ENCODE peak calls at places on chromosome 5, in nine cellular contexts. S is SJSA1; X is germinal center; A is neural crest cell; T is activated T-cell treated with anti-CD3 and anti-CD28 coated beads, Interleukin-2, amount 50 U/mL, for 72 hours; Q is GM04504; E is heart right ventricle; Y is left colon; J is iPS DF 19.7. R is an unnamed sample.

GRCh38 chr5:127839072-127839471 is 135.9 kb downstream of the CCDC192 start:
- DNase-seq in S (peak), X (no peak), A (no peak), T (no peak), Q (no peak), E (no peak), Y (no peak), J (no peak), R (peak)

GRCh38 chr5:150394912-150395689 is 17.6 kb downstream of the CD74 start:
- DNase-seq in S (no peak), X (no peak), A (no peak), T (no peak), Q (no peak), E (no peak), Y (no peak), J (no peak), R (no peak)

GRCh38 chr5:135438712-135439111 is 8.4 kb downstream of the DCANP1 start:
- DNase-seq in S (no peak), X (no peak), A (no peak), T (no peak), Q (no peak), E (no peak), Y (no peak), J (no peak), R (no peak)

GRCh38 chr5:15703901-15704300 is 203.9 kb downstream of the FBXL7 start:
- DNase-seq in S (no peak), X (no peak), A (no peak), T (no peak), Q (peak), E (no peak), Y (no peak), J (no peak), R (no peak)

GRCh38 chr5:133421394-133421793 is 190.9 kb downstream of the FSTL4 start:
- DNase-seq in S (peak), X (peak), A (peak), T (no peak), Q (no peak), E (no peak), Y (no peak), J (no peak), R (peak)

GRCh38 chr5:177996660-177997318 is 747 bp upstream of the PROP1 start:
- DNase-seq in S (no peak), X (no peak), A (no peak), T (no peak), Q (no peak), E (no peak), Y (no peak), J (no peak), R (peak)

GRCh38 chr5:2123874-2124273 is 241.1 kb upstream of the IRX4 start:
- DNase-seq in S (no peak), X (no peak), A (no peak), T (no peak), Q (no peak), E (no peak), Y (no peak), J (no peak), R (no peak)

GRCh38 chr5:90645024-90645610 is 86.5 kb downstream of the ADGRV1 start:
- DNase-seq in S (no peak), X (no peak), A (no peak), T (no peak), Q (no peak), E (no peak), Y (no peak), J (peak), R (no peak)

GRCh38 chr5:131976414-131977211 is 31.1 kb upstream of the MEIKIN start:
- DNase-seq in S (no peak), X (no peak), A (no peak), T (no peak), Q (no peak), E (no peak), Y (no peak), J (no peak), R (no peak)

GRCh38 chr5:163504091-163504931 is 1.1 kb upstream of the MAT2B start:
- DNase-seq in S (peak), X (peak), A (peak), T (peak), Q (no peak), E (peak), Y (peak), J (no peak), R (peak)

GRCh38 chr5:148186248-148187003 is 16.4 kb upstream of the SPINK6 start:
- DNase-seq in S (no peak), X (no peak), A (no peak), T (peak), Q (no peak), E (no peak), Y (no peak), J (no peak), R (no peak)

GRCh38 chr5:44046581-44047327 is 342.5 kb downstream of the FGF10 start:
- DNase-seq in S (no peak), X (no peak), A (no peak), T (no peak), Q (no peak), E (no peak), Y (no peak), J (no peak), R (no peak)

GRCh38 chr5:172801184-172801671 is 30.2 kb upstream of the DUSP1 start:
- DNase-seq in S (peak), X (no peak), A (no peak), T (no peak), Q (peak), E (no peak), Y (no peak), J (no peak), R (no peak)

GRCh38 chr5:94691270-94691669 is 72.8 kb downstream of the SLF1 start:
- DNase-seq in S (no peak), X (no peak), A (no peak), T (no peak), Q (no peak), E (no peak), Y (no peak), J (no peak), R (no peak)

GRCh38 chr5:160516696-160517530 is 95.3 kb downstream of the PTTG1 start:
- DNase-seq in S (no peak), X (no peak), A (no peak), T (no peak), Q (no peak), E (no peak), Y (no peak), J (no peak), R (no peak)

GRCh38 chr5:97778451-97778850 is 595.4 kb upstream of the RIOK2 start:
- DNase-seq in S (no peak), X (no peak), A (no peak), T (no peak), Q (no peak), E (no peak), Y (no peak), J (no peak), R (no peak)

GRCh38 chr5:128349044-128349629 is 188.9 kb downstream of the FBN2 start:
- DNase-seq in S (no peak), X (no peak), A (no peak), T (no peak), Q (no peak), E (peak), Y (peak), J (no peak), R (no peak)

GRCh38 chr5:94263068-94263467 is 355.3 kb downstream of the KIAA0825 start:
- DNase-seq in S (no peak), X (no peak), A (no peak), T (no peak), Q (no peak), E (no peak), Y (no peak), J (no peak), R (no peak)

GRCh38 chr5:106639488-106639887 is 1031.2 kb downstream of the EFNA5 start:
- DNase-seq in S (no peak), X (no peak), A (no peak), T (no peak), Q (no peak), E (no peak), Y (no peak), J (no peak), R (no peak)

GRCh38 chr5:31364881-31365636 is 166.8 kb downstream of the DROSHA start:
- DNase-seq in S (no peak), X (no peak), A (no peak), T (no peak), Q (peak), E (no peak), Y (no peak), J (no peak), R (no peak)

GRCh38 chr5:78541058-78541624 is 107.4 kb downstream of the LHFPL2 start:
- DNase-seq in S (no peak), X (no peak), A (no peak), T (no peak), Q (no peak), E (no peak), Y (no peak), J (no peak), R (no peak)

R was measured in Karpas-422.